ENCODE peak calls at places on chromosomes 2 and 18, in six cellular contexts. One of them, this sample, is unnamed. For H3K4me1, the result is how much of the 10 kb centered on the place peaks cover.

GRCh38 chr2:95062247-95062646 is 36.7 kb downstream of the MAL start:
- DNase-seq in upper lobe of left lung: peak
- DNase-seq in right lobe of liver: no peak
- DNase-seq in A549: no peak
- DNase-seq in body of pancreas: no peak
- DNase-seq in ovary: no peak
- DNase-seq in this sample: no peak

GRCh38 chr2:155209696-155210449 is 511.4 kb downstream of the KCNJ3 start:
- DNase-seq in A549: no peak
- DNase-seq in right lobe of liver: no peak
- DNase-seq in ovary: no peak
- DNase-seq in upper lobe of left lung: no peak
- DNase-seq in body of pancreas: no peak
- DNase-seq in this sample: no peak

GRCh38 chr2:100818003-100818605 is 1.8 kb upstream of the NPAS2 start:
- DNase-seq in upper lobe of left lung: peak
- DNase-seq in body of pancreas: no peak
- DNase-seq in right lobe of liver: no peak
- DNase-seq in A549: peak
- DNase-seq in ovary: no peak
- DNase-seq in this sample: no peak

GRCh38 chr18:46343940-46344372 is 239.8 kb downstream of the HAUS1 start:
- DNase-seq in upper lobe of left lung: peak
- DNase-seq in A549: no peak
- DNase-seq in right lobe of liver: peak
- DNase-seq in body of pancreas: no peak
- DNase-seq in ovary: no peak
- DNase-seq in this sample: peak

GRCh38 chr2:114127372-114127771 is 237.5 kb downstream of the ACTR3 start:
- DNase-seq in A549: no peak
- DNase-seq in body of pancreas: no peak
- DNase-seq in ovary: no peak
- DNase-seq in upper lobe of left lung: no peak
- DNase-seq in right lobe of liver: no peak
- DNase-seq in this sample: no peak

GRCh38 chr2:117771969-117772630 is 42.4 kb upstream of the DDX18 start:
- DNase-seq in ovary: no peak
- DNase-seq in right lobe of liver: no peak
- DNase-seq in upper lobe of left lung: no peak
- DNase-seq in body of pancreas: no peak
- DNase-seq in A549: peak
- DNase-seq in this sample: no peak

GRCh38 chr2:118177318-118177717 is 89.0 kb downstream of the INSIG2 start:
- DNase-seq in A549: no peak
- DNase-seq in upper lobe of left lung: no peak
- DNase-seq in body of pancreas: no peak
- DNase-seq in right lobe of liver: peak
- DNase-seq in ovary: no peak
- DNase-seq in this sample: no peak

GRCh38 chr2:166127217-166128155 is at the start of gene SCN1A:
- DNase-seq in body of pancreas: peak
- DNase-seq in upper lobe of left lung: no peak
- DNase-seq in A549: peak
- DNase-seq in right lobe of liver: no peak
- DNase-seq in ovary: no peak
- DNase-seq in this sample: no peak

GRCh38 chr2:149463328-149464002 is 124.1 kb downstream of the MMADHC start:
- DNase-seq in A549: no peak
- DNase-seq in right lobe of liver: no peak
- DNase-seq in ovary: no peak
- DNase-seq in upper lobe of left lung: no peak
- DNase-seq in body of pancreas: no peak
- DNase-seq in this sample: no peak

GRCh38 chr2:228627510-228627909 is 446.0 kb upstream of the SPHKAP start:
- DNase-seq in upper lobe of left lung: no peak
- DNase-seq in right lobe of liver: no peak
- DNase-seq in body of pancreas: no peak
- DNase-seq in ovary: no peak
- DNase-seq in A549: no peak
- DNase-seq in this sample: no peak

GRCh38 chr18:58599106-58599505 is 29.8 kb downstream of the ALPK2 start:
- DNase-seq in body of pancreas: no peak
- DNase-seq in upper lobe of left lung: no peak
- DNase-seq in A549: no peak
- DNase-seq in right lobe of liver: no peak
- DNase-seq in ovary: no peak
- DNase-seq in this sample: no peak

GRCh38 chr2:19746611-19747309 is 155.0 kb downstream of the TTC32 start:
- DNase-seq in A549: peak
- DNase-seq in upper lobe of left lung: no peak
- DNase-seq in right lobe of liver: no peak
- DNase-seq in body of pancreas: no peak
- DNase-seq in ovary: no peak
- DNase-seq in this sample: no peak

GRCh38 chr2:145623136-145623535 is 1103.2 kb upstream of the ZEB2 start:
- DNase-seq in right lobe of liver: no peak
- DNase-seq in body of pancreas: no peak
- DNase-seq in ovary: no peak
- DNase-seq in upper lobe of left lung: no peak
- DNase-seq in A549: no peak
- DNase-seq in this sample: no peak

GRCh38 chr18:25229080-25229479 is 122.9 kb downstream of the ZNF521 start:
- DNase-seq in right lobe of liver: no peak
- DNase-seq in ovary: no peak
- DNase-seq in A549: no peak
- DNase-seq in upper lobe of left lung: no peak
- DNase-seq in body of pancreas: no peak
- DNase-seq in this sample: no peak

GRCh38 chr2:150784389-150784788 is 296.9 kb upstream of the RND3 start:
- DNase-seq in ovary: no peak
- DNase-seq in upper lobe of left lung: no peak
- DNase-seq in body of pancreas: no peak
- DNase-seq in right lobe of liver: no peak
- DNase-seq in A549: no peak
- DNase-seq in this sample: no peak

GRCh38 chr2:24917086-24917485 is 3.0 kb downstream of the ADCY3 start:
- DNase-seq in A549: no peak
- DNase-seq in right lobe of liver: no peak
- DNase-seq in upper lobe of left lung: no peak
- DNase-seq in body of pancreas: no peak
- DNase-seq in ovary: no peak
- DNase-seq in this sample: no peak

GRCh38 chr18:52869942-52870907 is 530.2 kb downstream of the DCC start:
- DNase-seq in body of pancreas: peak
- DNase-seq in right lobe of liver: no peak
- DNase-seq in upper lobe of left lung: no peak
- DNase-seq in A549: no peak
- DNase-seq in ovary: no peak
- DNase-seq in this sample: no peak

GRCh38 chr2:100262555-100263320 is 59.6 kb downstream of the LONRF2 start:
- DNase-seq in upper lobe of left lung: peak
- DNase-seq in body of pancreas: peak
- DNase-seq in A549: peak
- DNase-seq in right lobe of liver: peak
- DNase-seq in ovary: peak
- DNase-seq in this sample: peak

GRCh38 chr2:58700621-58701020 is 459.5 kb upstream of the FANCL start:
- DNase-seq in body of pancreas: no peak
- DNase-seq in A549: no peak
- DNase-seq in ovary: no peak
- DNase-seq in upper lobe of left lung: no peak
- DNase-seq in right lobe of liver: no peak
- DNase-seq in this sample: no peak

GRCh38 chr2:176553685-176554106 is 284.5 kb downstream of the MTX2 start:
- DNase-seq in right lobe of liver: peak
- DNase-seq in body of pancreas: peak
- DNase-seq in upper lobe of left lung: peak
- DNase-seq in ovary: peak
- DNase-seq in A549: peak
- DNase-seq in this sample: peak

GRCh38 chr18:27184115-27185024 is 738 bp downstream of the CHST9 start:
- DNase-seq in A549: no peak
- DNase-seq in body of pancreas: peak
- DNase-seq in ovary: no peak
- DNase-seq in upper lobe of left lung: no peak
- DNase-seq in right lobe of liver: no peak
- DNase-seq in this sample: no peak

GRCh38 chr2:177282101-177282573 is 17.6 kb upstream of the NFE2L2 start:
- DNase-seq in upper lobe of left lung: no peak
- DNase-seq in right lobe of liver: no peak
- DNase-seq in ovary: no peak
- DNase-seq in A549: no peak
- DNase-seq in body of pancreas: no peak
- DNase-seq in this sample: no peak

DNA sequence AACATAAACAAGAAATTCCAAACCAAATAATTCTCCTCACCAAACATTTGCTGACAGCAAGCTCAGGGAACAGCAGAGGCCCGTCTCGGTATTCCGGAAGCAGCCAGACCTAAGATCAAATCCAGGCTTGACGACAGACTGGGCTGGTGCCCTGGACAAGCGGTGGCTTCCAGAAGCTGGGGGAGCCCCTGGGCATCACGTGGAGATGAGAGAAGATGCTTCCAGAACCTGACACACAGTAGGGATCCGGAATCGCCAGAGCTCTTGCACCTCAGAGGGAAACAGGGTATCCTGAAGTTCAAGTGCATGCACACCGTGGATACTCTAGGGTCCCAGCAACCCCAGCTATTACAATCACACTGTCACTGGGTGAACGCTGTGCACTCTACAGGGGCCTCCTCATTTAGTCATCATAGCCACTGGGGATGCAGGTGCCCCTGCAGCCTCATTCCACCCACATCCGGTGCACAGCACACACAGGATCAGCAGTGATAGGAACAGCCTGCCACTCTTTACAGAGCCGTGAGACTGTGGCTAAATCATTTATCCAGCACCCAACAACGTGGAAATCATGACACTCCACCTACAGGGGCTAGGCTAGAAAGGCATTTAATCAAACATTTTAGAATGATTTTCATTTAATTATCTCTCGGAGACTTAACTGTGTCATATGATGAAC is 102.6 kb downstream of the HDAC4 start:
- DNase-seq in ovary: no peak
- DNase-seq in upper lobe of left lung: peak
- DNase-seq in right lobe of liver: peak
- DNase-seq in body of pancreas: peak
- DNase-seq in A549: no peak
- DNase-seq in this sample: peak
- H3K27ac ChIP-seq in ovary: no peak
- H3K27ac ChIP-seq in upper lobe of left lung: no peak
- H3K27ac ChIP-seq in right lobe of liver: peak
- H3K27ac ChIP-seq in body of pancreas: no peak
- H3K27ac ChIP-seq in A549: no peak
- H3K27ac ChIP-seq in this sample: peak

DNA sequence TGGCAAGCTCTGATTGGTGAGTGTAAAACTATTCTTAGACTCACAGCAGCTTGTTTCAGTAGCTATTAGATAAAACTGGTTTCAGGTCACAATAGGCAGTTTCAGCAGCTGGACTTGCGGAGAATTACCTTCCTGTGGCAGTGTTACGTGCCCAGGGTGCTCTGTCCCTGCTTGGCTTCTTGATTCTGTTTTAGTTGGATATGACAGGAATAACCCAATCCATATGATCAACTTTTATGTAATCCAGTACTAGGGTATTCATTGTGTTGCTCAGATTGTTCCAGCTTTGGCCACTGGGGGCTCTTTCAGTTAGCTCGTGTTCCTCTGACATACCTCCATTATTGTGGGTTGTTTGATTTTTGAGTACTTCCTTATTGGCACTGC is 43.1 kb downstream of the INPP4A start:
- DNase-seq in body of pancreas: peak
- DNase-seq in A549: peak
- DNase-seq in upper lobe of left lung: no peak
- DNase-seq in ovary: no peak
- DNase-seq in right lobe of liver: no peak
- DNase-seq in this sample: peak
- TF ChIP-seq POLR2A in body of pancreas: no peak
- TF ChIP-seq POLR2A in A549: no peak
- TF ChIP-seq POLR2A in upper lobe of left lung: no peak
- TF ChIP-seq POLR2A in ovary: no peak
- TF ChIP-seq POLR2A in right lobe of liver: no peak
- TF ChIP-seq POLR2A in this sample: no peak

DNA sequence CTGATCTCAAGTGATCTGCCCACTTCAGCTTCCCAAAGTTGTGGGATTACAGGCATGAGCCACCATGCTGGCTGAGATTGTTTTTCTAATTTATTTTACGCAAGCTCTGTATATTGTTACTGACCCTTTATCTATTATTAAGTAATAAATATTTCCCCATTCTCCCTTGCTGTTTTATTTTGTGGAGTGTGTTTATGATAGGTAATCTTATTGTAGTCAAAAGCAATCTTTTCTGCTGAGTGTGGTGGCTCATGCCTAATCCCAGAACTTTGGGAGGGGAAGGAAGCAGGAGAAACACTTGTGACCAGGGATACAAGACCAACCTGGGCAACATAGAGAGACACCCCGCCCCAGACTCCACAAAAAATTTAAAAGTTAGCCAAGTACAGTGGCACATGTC is 55.2 kb upstream of the RTN4 start:
- DNase-seq in ovary: no peak
- DNase-seq in A549: no peak
- DNase-seq in upper lobe of left lung: no peak
- DNase-seq in body of pancreas: no peak
- DNase-seq in right lobe of liver: no peak
- DNase-seq in this sample: no peak
- H3K4me1 ChIP-seq in ovary: under half
- H3K4me1 ChIP-seq in A549: half or more
- H3K4me1 ChIP-seq in upper lobe of left lung: under half
- H3K4me1 ChIP-seq in body of pancreas: under half
- H3K4me1 ChIP-seq in right lobe of liver: under half
- H3K4me1 ChIP-seq in this sample: under half

DNA sequence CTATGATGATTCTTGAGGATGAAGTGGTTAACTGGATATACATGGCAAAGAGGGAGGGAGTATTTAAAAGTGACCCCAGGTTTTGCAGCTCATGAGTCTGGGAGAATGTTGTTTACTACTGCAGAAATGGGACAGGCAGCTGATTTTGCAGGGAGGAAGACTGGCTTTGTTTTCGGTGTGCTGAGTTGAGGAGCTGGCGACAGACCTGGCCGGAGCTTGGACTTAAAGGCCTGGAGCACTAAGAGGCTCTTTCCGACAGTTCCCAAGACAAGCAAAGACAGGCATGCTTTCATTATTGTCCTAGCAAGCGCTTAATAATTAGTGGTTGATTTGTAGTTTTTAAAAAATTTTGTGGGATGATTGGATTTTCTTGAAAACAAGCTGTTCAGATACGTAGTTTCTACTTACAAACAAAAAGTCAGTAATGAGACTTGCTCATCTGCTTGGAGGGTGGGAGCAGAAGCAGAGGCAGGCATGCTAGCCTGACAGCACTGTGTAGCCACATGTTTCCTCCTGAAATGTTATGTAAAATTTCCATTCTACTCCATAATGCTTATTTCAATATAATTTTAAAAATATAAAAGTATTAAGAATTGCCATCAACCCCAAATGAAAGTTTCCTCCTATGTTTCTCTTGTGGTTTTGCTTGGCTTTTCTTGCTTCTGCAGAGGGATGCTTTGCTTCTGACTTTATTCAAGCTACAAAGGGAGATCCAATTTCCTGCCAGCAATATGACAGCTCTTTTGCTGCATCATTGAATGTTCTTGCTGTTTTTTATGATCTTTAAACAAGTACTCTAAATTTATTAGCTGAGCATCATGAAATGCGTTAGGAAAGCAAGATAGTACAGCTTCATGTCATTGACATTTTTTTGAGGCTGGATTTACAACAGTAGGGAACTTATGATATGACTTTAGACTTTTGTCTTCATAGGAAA is 75.8 kb downstream of the PHLPP1 start:
- DNase-seq in A549: no peak
- DNase-seq in ovary: no peak
- DNase-seq in body of pancreas: no peak
- DNase-seq in upper lobe of left lung: no peak
- DNase-seq in right lobe of liver: no peak
- DNase-seq in this sample: no peak
- H3K27ac ChIP-seq in A549: no peak
- H3K27ac ChIP-seq in ovary: no peak
- H3K27ac ChIP-seq in body of pancreas: no peak
- H3K27ac ChIP-seq in upper lobe of left lung: no peak
- H3K27ac ChIP-seq in right lobe of liver: no peak
- H3K27ac ChIP-seq in this sample: peak

This sample was measured in transverse colon.